ENCODE peak calls at places on chromosomes 16 and 17, in ten cellular contexts. W is ACHN; N is activated CD4-positive, alpha-beta T cell treated with anti-CD3 and anti-CD28 coated beads, Interleukin-2, amount 10 ng/mL, durations not matched to agents 7 days and 5 days; U is NCI-H524 treated with DMSO at 0.1 percent for 48 hours; K is stimulated activated CD8-positive, alpha-beta memory T cell treated with anti-CD3 and anti-CD28 coated beads, Interleukin-12 subunit alpha, Interleukin-12 subunit beta, amount 100 ng/mL, for 1 hour; Y is HFF-Myc; Z is stimulated activated CD4-positive, alpha-beta T cell treated with anti-CD3 and anti-CD28 coated beads, Interleukin-15, amount 100 ng/mL, for 1 hour; M is A549; X is aorta; B is WTC11. Q is an unnamed sample.

GRCh38 chr17:40035162-40035559 is 19.0 kb downstream of the MED24 start:
- DNase-seq in B (peak), M (peak), Y (no peak), N (no peak), W (peak), X (no peak), U (no peak), K (no peak), Z (no peak), Q (no peak)

GRCh38 chr17:31582151-31582907 is 190.9 kb downstream of the RAB11FIP4 start:
- DNase-seq in N (no peak), Z (no peak), B (no peak), W (peak), U (no peak), Y (no peak), K (no peak), M (no peak), X (peak), Q (no peak)

GRCh38 chr16:11665071-11665491 is 3.2 kb upstream of the SNN start:
- DNase-seq in K (no peak), Z (no peak), M (no peak), N (peak), X (no peak), W (no peak), Y (no peak), B (peak), U (peak), Q (no peak)

GRCh38 chr17:19338031-19338990 is 24.2 kb downstream of the B9D1 start:
- DNase-seq in K (peak), N (peak), Z (peak), M (peak), W (peak), X (peak), B (peak), Y (no peak), U (no peak), Q (no peak)

GRCh38 chr17:12592941-12593340 is 72.7 kb upstream of the MYOCD start:
- DNase-seq in W (no peak), N (no peak), B (no peak), K (no peak), X (no peak), Z (no peak), U (no peak), M (no peak), Y (no peak), Q (no peak)

GRCh38 chr16:87424260-87424659 is 32.1 kb downstream of the MAP1LC3B start:
- DNase-seq in K (no peak), W (no peak), U (no peak), Z (no peak), Y (no peak), B (no peak), M (no peak), N (no peak), X (no peak), Q (no peak)

GRCh38 chr17:50037321-50038107 is 18.4 kb upstream of the ITGA3 start:
- DNase-seq in U (no peak), Y (no peak), B (no peak), Z (no peak), N (no peak), W (peak), M (no peak), X (peak), K (no peak), Q (no peak)

GRCh38 chr16:68479271-68479670 is 31.0 kb upstream of the SMPD3 start:
- DNase-seq in Y (no peak), Z (no peak), N (no peak), K (no peak), U (no peak), X (no peak), W (no peak), B (no peak), M (no peak), Q (no peak)

GRCh38 chr17:2040219-2040827 is 1.5 kb upstream of the OVCA2 start:
- DNase-seq in W (no peak), Z (no peak), X (no peak), B (no peak), M (no peak), N (no peak), K (no peak), U (no peak), Y (no peak), Q (no peak)

GRCh38 chr17:3827124-3827773 is 18.8 kb downstream of the NCBP3 start:
- DNase-seq in N (peak), K (peak), U (no peak), M (peak), X (no peak), W (peak), Z (peak), Y (peak), B (peak), Q (no peak)

Q was measured in type B pancreatic cell.